ENCODE peak calls at places on chromosomes 5 and 9, in four cellular contexts. N is GM12878, Z is HepG2, F is K562. D is an unnamed sample.

GRCh38 chr5:138954257-138955012 is 79.3 kb upstream of the LRRTM2 start:
- DNase-seq in F (no peak), Z (no peak), N (no peak), D (no peak)

GRCh38 chr5:91079037-91079436 is 304.1 kb downstream of the ARRDC3 start:
- DNase-seq in F (no peak), Z (no peak), N (peak; percentile 20), D (no peak)

GRCh38 chr5:73858786-73859185 is 232.8 kb downstream of the ARHGEF28 start:
- DNase-seq in F (no peak), Z (no peak), N (no peak), D (no peak)

GRCh38 chr9:109132473-109133095 is 12.8 kb upstream of the TMEM245 start:
- DNase-seq in N (no peak), Z (peak; percentile 19), F (peak; percentile 36), D (no peak)

GRCh38 chr9:91659529-91660294 is 236.1 kb upstream of the NFIL3 start:
- DNase-seq in N (no peak), Z (no peak), F (peak; percentile 56), D (peak; percentile 46)

GRCh38 chr9:131589124-131589711 is 43.9 kb downstream of the PRRT1B start:
- DNase-seq in F (no peak), Z (no peak), N (no peak), D (no peak)

GRCh38 chr9:107847977-107848376 is 358.4 kb upstream of the KLF4 start:
- DNase-seq in N (no peak), F (no peak), Z (no peak), D (no peak)

GRCh38 chr9:135282001-135282731 is 194.7 kb downstream of the OLFM1 start:
- DNase-seq in N (no peak), F (no peak), Z (peak; percentile 6), D (no peak)

GRCh38 chr9:124812401-124813016 is 35.6 kb downstream of the OLFML2A start:
- DNase-seq in N (no peak), F (peak; percentile 77), Z (peak; percentile 56), D (no peak)

GRCh38 chr9:114271556-114272510 is 51.1 kb upstream of the ORM1 start:
- DNase-seq in Z (peak; percentile 28), F (no peak), N (no peak), D (peak; percentile 58)

GRCh38 chr5:38843665-38844064 is 2.1 kb upstream of the OSMR start:
- DNase-seq in N (no peak), Z (no peak), F (no peak), D (no peak)

GRCh38 chr5:120735076-120735475 is 271.0 kb downstream of the PRR16 start:
- DNase-seq in Z (no peak), F (no peak), N (no peak), D (no peak)

GRCh38 chr5:120682851-120683250 is 218.8 kb downstream of the PRR16 start:
- DNase-seq in Z (no peak), F (no peak), N (no peak), D (no peak)

GRCh38 chr5:143322931-143323330 is 80.6 kb downstream of the NR3C1 start:
- DNase-seq in F (no peak), Z (no peak), N (no peak), D (no peak)

GRCh38 chr5:52840286-52841050 is 52.8 kb downstream of the ITGA1 start:
- DNase-seq in N (no peak), Z (no peak), F (no peak), D (no peak)

GRCh38 chr5:14663734-14664269 is 716 bp upstream of the OTULIN start:
- DNase-seq in Z (no peak), F (no peak), N (no peak), D (no peak)

GRCh38 chr5:31664566-31664965 is 25.6 kb downstream of the PDZD2 start:
- DNase-seq in F (peak; percentile 50), N (no peak), Z (peak; percentile 55), D (peak; percentile 65)

GRCh38 chr5:132495672-132496630 is 5.4 kb upstream of the IRF1 start:
- DNase-seq in N (peak; percentile 72), F (peak; percentile 92), Z (peak; percentile 87), D (peak; percentile 90)

GRCh38 chr9:124551472-124552339 is 44.5 kb upstream of the NR5A1 start:
- DNase-seq in N (peak; percentile 4), F (peak; percentile 38), Z (peak; percentile 53), D (peak; percentile 77)

GRCh38 chr5:27048507-27048906 is 10.1 kb upstream of the CDH9 start:
- DNase-seq in Z (peak; percentile 35), N (no peak), F (no peak), D (no peak)

GRCh38 chr9:126514037-126514821 is 99.5 kb upstream of the LMX1B start:
- DNase-seq in Z (no peak), N (no peak), F (peak; percentile 98), D (peak; percentile 86)

GRCh38 chr5:160064441-160064840 is 54.8 kb downstream of the PWWP2A start:
- DNase-seq in N (no peak), Z (no peak), F (no peak), D (no peak)

GRCh38 chr5:126972062-126972895 is 58.1 kb downstream of the MARCHF3 start:
- DNase-seq in Z (peak; percentile 39), F (peak; percentile 53), N (peak; percentile 76), D (no peak)

GRCh38 chr9:18396102-18396728 is 77.7 kb upstream of the ADAMTSL1 start:
- DNase-seq in N (no peak), F (peak; percentile 3), Z (peak; percentile 1), D (no peak)

GRCh38 chr9:35254237-35254636 is 92.4 kb downstream of the UNC13B start:
- DNase-seq in Z (no peak), F (no peak), N (no peak), D (no peak)

GRCh38 chr9:114606068-114606467 is 5.0 kb upstream of the TMEM268 start:
- DNase-seq in N (no peak), F (no peak), Z (peak; percentile 46), D (peak; percentile 23)

GRCh38 chr5:1937590-1937989 is 54.9 kb upstream of the IRX4 start:
- DNase-seq in Z (no peak), N (no peak), F (no peak), D (no peak)

GRCh38 chr5:141846031-141846430 is 32.2 kb downstream of the PCDH1 start:
- DNase-seq in Z (no peak), F (no peak), N (no peak), D (peak; percentile 67)

DNA sequence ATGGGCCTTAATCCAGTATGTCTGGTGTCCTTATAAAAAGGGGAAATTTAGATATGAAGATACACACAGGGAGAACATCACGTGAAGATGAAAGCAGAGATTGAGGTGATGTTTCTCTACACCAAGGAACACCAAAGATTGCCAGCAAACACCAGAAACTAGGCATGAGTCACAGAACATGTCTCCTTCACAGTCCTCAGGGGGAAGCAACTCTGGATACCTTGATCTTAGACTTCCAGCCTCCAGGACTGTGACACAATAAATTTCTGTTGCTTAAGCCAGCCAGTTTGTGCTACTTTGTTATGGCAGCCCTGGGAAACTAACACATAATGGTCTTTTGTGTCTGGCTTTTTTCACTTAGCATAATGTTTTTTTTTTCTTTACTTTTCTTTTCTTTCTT is 41.2 kb upstream of the STRBP start:
- DNase-seq in F (no peak), Z (no peak), N (no peak), D (no peak)
- TF ChIP-seq USF2 in F (no peak), Z (no peak), N (no peak), D (no peak)

DNA sequence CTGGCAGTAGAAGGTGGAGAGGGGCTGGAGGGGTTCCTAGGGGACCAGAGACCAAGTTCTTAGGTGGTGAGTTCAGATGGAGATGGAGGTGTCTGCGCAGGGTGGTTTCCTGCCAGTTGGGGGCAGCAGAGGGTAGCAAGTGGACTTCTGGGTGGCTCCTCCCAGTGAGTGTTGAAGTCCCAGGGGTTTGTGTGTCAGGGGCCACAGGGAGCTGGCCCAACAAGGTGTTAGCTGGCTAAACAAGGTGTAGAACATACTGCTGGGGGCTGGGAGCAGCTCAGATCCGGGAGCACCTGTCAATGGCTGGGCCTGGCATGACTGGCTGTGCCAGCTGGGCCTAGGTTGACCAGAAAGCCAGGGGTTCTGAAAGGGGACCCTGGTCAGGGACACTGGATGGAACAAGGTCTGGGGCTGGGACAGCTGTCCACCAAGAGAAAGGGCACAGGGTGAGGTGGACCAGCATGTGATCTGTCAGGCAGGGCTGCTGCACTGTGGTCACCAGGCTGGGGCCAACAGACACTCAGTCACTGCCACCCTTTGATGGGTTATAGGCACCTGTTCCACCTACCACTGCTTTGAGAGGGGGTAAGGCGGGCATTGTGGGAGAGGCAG is 35.6 kb downstream of the DAB2IP start:
- DNase-seq in F (peak; percentile 77), N (peak; percentile 8), Z (peak; percentile 63), D (peak; percentile 89)
- TF ChIP-seq NR2C2 in F (no peak), N (no peak), Z (no peak), D (no peak)

DNA sequence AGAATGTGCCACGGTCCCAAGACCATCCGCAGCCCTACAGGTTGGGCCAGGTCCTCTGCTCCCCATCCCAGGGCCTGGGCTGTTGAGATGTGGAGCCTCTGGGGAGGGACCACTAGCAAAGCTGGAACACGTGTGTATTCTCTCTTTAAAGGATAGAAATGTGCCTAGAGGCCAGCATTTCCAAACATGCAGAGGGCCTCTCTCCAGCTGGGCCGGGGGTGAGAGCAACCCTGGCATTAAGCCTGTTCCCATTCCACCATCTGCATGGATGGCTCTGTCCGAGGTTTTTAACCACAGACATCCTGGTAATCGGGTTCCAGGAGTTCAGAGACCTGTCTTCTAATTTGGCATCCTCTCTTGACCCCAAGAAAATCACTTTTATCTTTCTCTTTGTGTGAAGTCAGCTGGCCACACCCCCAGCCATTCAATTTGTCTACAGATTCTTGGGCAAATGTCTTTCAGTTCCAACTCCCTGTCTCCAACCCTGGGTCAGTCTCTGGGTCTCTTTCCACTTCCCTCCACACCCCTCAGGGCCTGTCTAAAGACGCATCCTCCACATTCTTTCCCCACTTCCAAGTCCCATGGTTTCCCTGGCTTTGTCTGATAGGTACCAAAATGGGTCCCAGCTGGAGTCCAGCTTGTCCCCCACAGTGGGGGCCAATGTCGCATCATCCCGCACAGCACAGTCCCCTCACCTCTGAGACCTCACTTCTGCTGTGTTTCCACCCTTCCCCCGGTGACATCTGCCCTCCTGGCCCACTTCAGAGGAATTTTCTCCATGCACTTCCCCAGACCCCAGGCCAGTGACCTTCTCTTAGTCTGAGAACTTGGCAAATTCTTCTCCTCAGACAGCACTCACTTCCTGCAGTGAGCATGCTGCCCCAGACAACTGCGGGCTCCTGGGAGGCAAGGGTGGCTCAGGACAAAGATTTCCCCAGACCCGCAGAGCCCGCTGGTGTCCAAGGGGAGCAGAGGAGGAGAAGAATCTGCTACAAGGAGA is 56.8 kb downstream of the PTPDC1 start:
- DNase-seq in Z (no peak), N (no peak), F (no peak), D (no peak)
- TF ChIP-seq USF2 in Z (no peak), N (no peak), F (no peak), D (no peak)

DNA sequence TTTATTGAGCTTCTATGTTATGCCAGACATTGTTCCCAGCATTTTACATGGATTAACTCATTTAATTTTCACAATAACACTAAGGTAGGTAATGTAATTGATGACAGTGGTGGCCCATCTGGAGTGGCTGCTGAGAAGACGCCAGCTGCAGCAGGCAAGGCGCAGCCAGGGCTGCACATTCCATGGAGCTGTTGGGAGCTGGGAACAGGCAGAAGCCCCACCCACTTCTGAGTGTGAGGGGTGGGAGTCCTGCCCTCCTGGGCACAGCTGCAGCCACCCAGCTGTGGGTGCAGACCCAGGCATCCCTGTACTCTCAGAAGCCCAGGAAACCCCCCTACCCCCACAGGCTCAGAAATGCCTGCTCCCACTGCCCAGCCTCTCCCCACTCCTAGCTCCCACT is 183.3 kb downstream of the DEPDC1B start:
- DNase-seq in N (no peak), Z (no peak), F (no peak), D (peak; percentile 28)
- TF ChIP-seq NR2C2 in N (no peak), Z (no peak), F (no peak), D (no peak)